ENCODE peak calls at places on chromosomes 7 and 10, in five cellular contexts. V is GM06990, A is IMR-90, D is testis, H is heart left ventricle. Z is an unnamed sample.

GRCh38 chr7:14691597-14692203 is 210.9 kb downstream of the DGKB start:
- DNase-seq in V (no peak), A (peak), D (peak), H (peak), Z (peak)

GRCh38 chr10:4260483-4260882 is 475.5 kb upstream of the KLF6 start:
- DNase-seq in V (no peak), A (peak), D (no peak), H (no peak), Z (peak)

GRCh38 chr10:88379575-88379974 is 203.5 kb downstream of the RNLS start:
- DNase-seq in V (no peak), A (peak), D (no peak), H (no peak), Z (peak)

GRCh38 chr7:1274876-1275684 is 42.4 kb downstream of the UNCX start:
- DNase-seq in V (no peak), A (no peak), D (no peak), H (no peak), Z (no peak)

GRCh38 chr7:89757910-89758309 is 396.4 kb upstream of the STEAP1 start:
- DNase-seq in V (no peak), A (no peak), D (no peak), H (no peak), Z (peak)

GRCh38 chr7:27947581-27948278 is 207.8 kb downstream of the TAX1BP1 start:
- DNase-seq in V (no peak), A (peak), D (no peak), H (no peak), Z (peak)

GRCh38 chr10:123796736-123797135 is 94.9 kb downstream of the CPXM2 start:
- DNase-seq in V (no peak), A (no peak), D (no peak), H (no peak), Z (no peak)

GRCh38 chr7:44226396-44226753 is 25.6 kb downstream of the YKT6 start:
- DNase-seq in V (no peak), A (no peak), D (no peak), H (no peak), Z (no peak)

GRCh38 chr10:90998733-90999511 is 78.0 kb upstream of the ANKRD1 start:
- DNase-seq in V (peak), A (no peak), D (no peak), H (no peak), Z (no peak)

GRCh38 chr10:70255329-70256299 is 22.4 kb upstream of the PPA1 start:
- DNase-seq in V (no peak), A (no peak), D (peak), H (no peak), Z (peak)

GRCh38 chr7:34165927-34166550 is 260.7 kb downstream of the BMPER start:
- DNase-seq in V (no peak), A (peak), D (no peak), H (no peak), Z (peak)

GRCh38 chr7:41130021-41130420 is 572.9 kb downstream of the INHBA start:
- DNase-seq in V (no peak), A (no peak), D (no peak), H (no peak), Z (no peak)

DNA sequence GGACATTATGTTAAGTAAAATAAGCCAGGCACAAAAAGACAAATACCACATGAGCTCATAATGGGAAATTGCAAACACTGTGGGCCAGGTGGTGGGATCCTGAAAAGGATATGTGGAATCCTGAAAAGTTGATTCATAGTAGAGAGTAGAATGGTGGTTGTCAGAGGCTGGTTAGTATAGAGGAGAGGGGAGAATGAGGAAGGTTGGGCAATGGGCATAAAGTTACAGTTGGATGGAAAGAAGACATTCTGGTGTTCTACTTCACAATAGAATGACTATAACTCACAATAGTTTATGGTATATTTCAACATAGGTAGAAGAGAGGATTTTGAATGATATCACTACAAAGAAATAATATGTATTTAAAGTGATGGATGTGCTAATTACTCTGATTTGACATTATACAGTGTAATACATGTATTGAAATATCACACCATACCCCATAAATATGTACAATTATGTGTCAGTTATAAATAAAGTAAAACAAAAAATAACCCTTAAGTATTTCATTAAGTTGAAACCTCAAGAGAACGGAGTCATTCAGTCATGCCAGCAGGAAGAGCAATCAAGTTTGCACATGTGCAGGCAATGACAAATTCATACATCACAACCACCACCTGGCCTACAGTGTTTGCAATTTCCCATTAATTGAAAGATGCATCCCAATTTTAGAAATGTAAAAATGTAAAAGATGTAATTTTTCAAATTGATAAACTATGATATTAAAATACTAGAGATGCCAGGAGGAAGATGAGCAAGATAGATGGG is 156.7 kb downstream of the MAGI2 start:
- DNase-seq in V (no peak), A (no peak), D (no peak), H (no peak), Z (peak)
- H3K4me3 ChIP-seq in V (no peak), A (no peak), D (no peak), H (no peak), Z (no peak)

GRCh38 chr10:73887038-73888015 is 13.0 kb upstream of the CAMK2G start:
- DNase-seq in V (no peak), A (peak), D (peak), H (peak), Z (peak)
- TF ChIP-seq CTCF in V (no peak), A (no peak), D (no peak), H (no peak), Z (no peak)

GRCh38 chr10:125661942-125662515 is 20.9 kb downstream of the TEX36 start:
- DNase-seq in V (no peak), A (peak), D (peak), H (no peak), Z (peak)
- H3K4me3 ChIP-seq in V (no peak), A (no peak), D (no peak), H (no peak), Z (no peak)

DNA sequence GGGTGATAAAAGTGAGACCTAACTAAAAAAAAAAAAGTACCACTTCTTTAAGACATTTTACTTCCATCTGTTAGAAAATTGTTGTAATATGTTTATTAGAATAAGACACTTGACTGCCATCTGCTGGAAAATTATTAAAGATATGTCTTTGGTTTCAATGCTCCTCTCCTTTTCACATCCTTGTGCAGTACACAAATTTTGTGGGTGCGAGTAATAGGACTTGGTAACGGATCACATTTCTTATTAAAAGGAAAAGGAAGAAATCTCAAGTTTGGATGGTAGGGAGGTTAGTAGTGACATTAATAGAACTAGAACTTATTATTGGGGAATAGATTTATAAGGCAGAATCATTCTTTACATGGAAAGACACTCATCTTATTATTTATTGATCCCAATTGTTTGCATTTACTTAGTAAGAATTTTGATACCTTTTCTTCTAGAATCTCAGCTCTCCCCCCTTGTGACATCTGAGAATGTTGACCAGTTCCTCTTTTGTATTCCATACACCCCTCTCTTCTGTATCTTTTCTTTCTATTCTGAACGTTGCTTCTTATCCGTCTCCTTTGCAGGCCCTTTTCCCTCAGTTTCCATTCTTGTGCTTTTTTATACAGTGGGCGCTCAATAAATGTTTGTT is 43.0 kb upstream of the RPA3 start:
- DNase-seq in V (no peak), A (peak), D (no peak), H (no peak), Z (peak)
- TF ChIP-seq CTCF in V (peak), A (peak), D (no peak), H (peak), Z (peak)

GRCh38 chr10:46541735-46542566 is 14.5 kb downstream of the GPRIN2 start:
- DNase-seq in V (no peak), A (no peak), D (no peak), H (no peak), Z (no peak)
- H3K4me3 ChIP-seq in V (no peak), A (no peak), D (no peak), H (no peak), Z (no peak)

GRCh38 chr10:94192974-94193373 is 169.8 kb downstream of the NOC3L start:
- DNase-seq in V (no peak), A (no peak), D (no peak), H (no peak), Z (peak)

GRCh38 chr10:94192333-94192732 is 170.4 kb downstream of the NOC3L start:
- DNase-seq in V (no peak), A (no peak), D (no peak), H (no peak), Z (no peak)

GRCh38 chr10:94197241-94197640 is 165.5 kb downstream of the NOC3L start:
- DNase-seq in V (no peak), A (no peak), D (no peak), H (no peak), Z (no peak)

GRCh38 chr10:94193466-94193924 is 169.2 kb downstream of the NOC3L start:
- DNase-seq in V (no peak), A (peak), D (no peak), H (no peak), Z (peak)

DNA sequence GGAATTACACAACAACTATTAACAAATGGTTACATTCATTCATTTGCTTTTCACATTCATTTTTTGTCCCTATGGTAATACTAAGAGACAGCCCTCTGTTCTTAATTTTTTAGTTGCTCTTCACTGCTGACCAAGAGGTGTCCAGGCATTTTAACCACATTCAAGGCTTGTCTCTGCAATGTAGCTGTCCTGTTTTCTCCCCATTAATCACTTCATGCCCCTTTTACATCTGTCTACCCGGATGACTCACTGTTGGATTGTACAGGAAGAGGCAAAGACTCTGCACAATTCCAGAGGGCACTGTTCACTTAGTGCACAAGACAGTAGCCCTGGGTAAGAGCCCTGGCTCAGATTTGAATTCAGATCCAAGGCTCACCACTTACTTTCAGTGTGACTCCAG is 168.5 kb downstream of the NOC3L start:
- DNase-seq in V (no peak), A (peak), D (no peak), H (no peak), Z (peak)
- TF ChIP-seq CTCF in V (no peak), A (peak), D (no peak), H (no peak), Z (peak)

GRCh38 chr7:45295222-45295621 is 137.6 kb downstream of the RAMP3 start:
- DNase-seq in V (no peak), A (no peak), D (no peak), H (no peak), Z (peak)
- H3K4me3 ChIP-seq in V (no peak), A (no peak), D (no peak), H (no peak), Z (no peak)

GRCh38 chr7:100632951-100633717 is 8.2 kb downstream of the TFR2 start:
- DNase-seq in V (peak), A (peak), D (peak), H (peak), Z (peak)
- TF ChIP-seq CTCF in V (peak), A (peak), D (no peak), H (peak), Z (peak)

GRCh38 chr7:4709187-4709586 is 27.1 kb downstream of the FOXK1 start:
- DNase-seq in V (no peak), A (no peak), D (no peak), H (no peak), Z (no peak)

GRCh38 chr7:4703532-4703931 is 21.4 kb downstream of the FOXK1 start:
- DNase-seq in V (no peak), A (no peak), D (no peak), H (no peak), Z (no peak)

GRCh38 chr7:4707134-4707651 is 25.1 kb downstream of the FOXK1 start:
- DNase-seq in V (no peak), A (no peak), D (no peak), H (no peak), Z (no peak)

GRCh38 chr7:4707980-4708411 is 25.9 kb downstream of the FOXK1 start:
- DNase-seq in V (no peak), A (no peak), D (no peak), H (no peak), Z (no peak)

DNA sequence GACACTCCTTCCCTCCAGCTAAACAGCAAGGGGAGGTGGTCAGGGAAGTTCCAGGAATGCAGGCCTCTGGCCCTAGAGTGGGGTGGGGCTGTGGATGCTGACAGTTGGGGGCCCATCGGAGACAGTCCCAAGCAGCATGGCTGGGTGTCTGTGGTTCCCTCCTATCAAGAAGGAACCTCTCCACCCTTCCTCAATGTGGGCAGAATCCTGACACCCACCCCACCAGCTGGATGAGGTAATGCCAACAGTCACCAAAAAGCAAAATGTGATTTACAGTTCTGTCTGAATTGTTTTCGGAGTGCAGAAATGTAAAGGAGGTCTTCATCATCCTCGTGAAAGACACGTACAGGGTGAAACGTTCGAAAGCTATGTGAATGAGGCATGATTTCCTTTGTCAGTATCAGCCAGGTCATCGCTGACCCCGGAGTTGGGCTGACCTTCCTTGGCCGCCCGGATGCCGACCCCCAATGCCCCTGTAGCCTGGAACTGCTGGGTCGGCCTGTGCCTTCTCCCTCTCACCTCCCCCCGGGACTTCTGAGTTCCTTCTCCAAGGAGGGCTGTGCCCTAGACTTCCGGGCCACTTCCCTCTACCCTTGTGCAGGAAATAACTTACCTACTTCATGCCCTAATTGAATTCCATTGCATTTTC is 24.4 kb downstream of the FOXK1 start:
- DNase-seq in V (no peak), A (peak), D (no peak), H (no peak), Z (no peak)
- H3K4me3 ChIP-seq in V (no peak), A (no peak), D (no peak), H (no peak), Z (no peak)